ENCODE peak calls at places on chromosomes 7 and 10, in five cellular contexts. R is uterus, F is fibroblast of the aortic adventitia, E is kidney epithelial cell, S is fibroblast of lung. X is an unnamed sample.

GRCh38 chr7:100038326-100038725 is 11.2 kb upstream of the ZSCAN21 start:
- DNase-seq in R (no peak), F (no peak), E (no peak), S (no peak), X (no peak)

GRCh38 chr10:79386637-79387465 is 39.6 kb downstream of the PPIF start:
- DNase-seq in R (peak), F (no peak), E (no peak), S (no peak), X (no peak)

GRCh38 chr10:90937645-90938258 is 16.9 kb upstream of the ANKRD1 start:
- DNase-seq in R (no peak), F (no peak), E (no peak), S (no peak), X (no peak)

GRCh38 chr10:113131611-113132330 is 181.7 kb downstream of the TCF7L2 start:
- DNase-seq in R (peak), F (peak), E (no peak), S (peak), X (peak)

GRCh38 chr7:42152353-42153205 is 84.4 kb downstream of the GLI3 start:
- DNase-seq in R (no peak), F (no peak), E (no peak), S (no peak), X (no peak)

GRCh38 chr7:6589829-6590644 is at the start of gene INTS15:
- DNase-seq in R (peak), F (peak), E (no peak), S (peak), X (peak)

GRCh38 chr7:77794000-77794399 is 4.2 kb downstream of the TMEM60 start:
- DNase-seq in R (no peak), F (no peak), E (no peak), S (no peak), X (no peak)

GRCh38 chr10:5668429-5668828 is 2.0 kb upstream of the ASB13 start:
- DNase-seq in R (no peak), F (no peak), E (no peak), S (no peak), X (no peak)

GRCh38 chr10:58239561-58240169 is 28.0 kb downstream of the IPMK start:
- DNase-seq in R (no peak), F (no peak), E (no peak), S (peak), X (peak)

GRCh38 chr7:30723776-30724175 is 28.2 kb upstream of the INMT start:
- DNase-seq in R (no peak), F (no peak), E (no peak), S (no peak), X (no peak)

GRCh38 chr7:97819161-97819560 is 53.0 kb downstream of the ASNS start:
- DNase-seq in R (no peak), F (no peak), E (no peak), S (no peak), X (no peak)

GRCh38 chr7:132001166-132001565 is 444.7 kb upstream of the PODXL start:
- DNase-seq in R (no peak), F (no peak), E (no peak), S (no peak), X (no peak)

GRCh38 chr10:33143160-33143728 is 185.2 kb upstream of the ITGB1 start:
- DNase-seq in R (no peak), F (peak), E (no peak), S (peak), X (peak)

GRCh38 chr7:38153515-38153914 is 24.5 kb upstream of the STARD3NL start:
- DNase-seq in R (no peak), F (no peak), E (no peak), S (no peak), X (no peak)

GRCh38 chr7:55573234-55573504 is 867 bp upstream of the VOPP1 start:
- DNase-seq in R (no peak), F (no peak), E (no peak), S (no peak), X (no peak)

GRCh38 chr10:132480356-132480755 is 57.2 kb upstream of the INPP5A start:
- DNase-seq in R (no peak), F (no peak), E (no peak), S (no peak), X (peak)

GRCh38 chr10:34017281-34017680 is 682.8 kb upstream of the NRP1 start:
- DNase-seq in R (no peak), F (no peak), E (no peak), S (no peak), X (no peak)

GRCh38 chr7:157136372-157136771 is 2.4 kb upstream of the UBE3C start:
- DNase-seq in R (no peak), F (peak), E (no peak), S (peak), X (peak)

GRCh38 chr10:70324341-70324861 is 40.6 kb upstream of the NPFFR1 start:
- DNase-seq in R (no peak), F (no peak), E (no peak), S (no peak), X (no peak)

GRCh38 chr10:36676321-36677169 is 448.9 kb upstream of the ANKRD30A start:
- DNase-seq in R (no peak), F (peak), E (no peak), S (peak), X (peak)

GRCh38 chr10:117094856-117095255 is 43.2 kb downstream of the VAX1 start:
- DNase-seq in R (no peak), F (no peak), E (no peak), S (no peak), X (no peak)

DNA sequence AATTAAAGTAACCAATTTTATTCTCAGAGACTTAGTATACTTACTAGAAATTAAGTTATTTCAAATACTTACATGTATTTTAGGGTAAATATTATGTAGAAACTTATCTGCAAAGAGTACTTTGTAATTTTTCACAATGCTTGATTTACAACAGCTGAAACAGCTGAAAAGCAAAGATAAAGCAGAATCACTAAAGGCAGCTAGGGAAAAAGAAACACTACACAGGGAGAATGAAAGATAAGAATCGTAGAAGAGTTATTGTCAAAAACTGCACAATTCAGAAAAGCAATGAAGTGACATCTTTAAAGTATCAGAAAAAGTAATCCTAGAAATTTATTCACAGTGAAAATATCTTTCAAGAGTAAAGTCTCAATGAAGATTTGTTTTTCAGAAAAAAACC is 69.7 kb upstream of the ZNF804B start:
- DNase-seq in R (no peak), F (no peak), E (no peak), S (no peak), X (no peak)
- H3K4me3 ChIP-seq in R (no peak), F (no peak), E (no peak), S (no peak), X (no peak)

GRCh38 chr10:77296534-77297369 is 340.9 kb downstream of the KCNMA1 start:
- DNase-seq in R (no peak), F (no peak), E (no peak), S (no peak), X (no peak)
- TF ChIP-seq CTCF in R (no peak), F (peak), E (no peak), S (no peak), X (no peak)

GRCh38 chr10:95503012-95503411 is 58.2 kb downstream of the SORBS1 start:
- DNase-seq in R (no peak), F (no peak), E (no peak), S (no peak), X (no peak)
- H3K4me3 ChIP-seq in R (no peak), F (no peak), E (no peak), S (no peak), X (no peak)

DNA sequence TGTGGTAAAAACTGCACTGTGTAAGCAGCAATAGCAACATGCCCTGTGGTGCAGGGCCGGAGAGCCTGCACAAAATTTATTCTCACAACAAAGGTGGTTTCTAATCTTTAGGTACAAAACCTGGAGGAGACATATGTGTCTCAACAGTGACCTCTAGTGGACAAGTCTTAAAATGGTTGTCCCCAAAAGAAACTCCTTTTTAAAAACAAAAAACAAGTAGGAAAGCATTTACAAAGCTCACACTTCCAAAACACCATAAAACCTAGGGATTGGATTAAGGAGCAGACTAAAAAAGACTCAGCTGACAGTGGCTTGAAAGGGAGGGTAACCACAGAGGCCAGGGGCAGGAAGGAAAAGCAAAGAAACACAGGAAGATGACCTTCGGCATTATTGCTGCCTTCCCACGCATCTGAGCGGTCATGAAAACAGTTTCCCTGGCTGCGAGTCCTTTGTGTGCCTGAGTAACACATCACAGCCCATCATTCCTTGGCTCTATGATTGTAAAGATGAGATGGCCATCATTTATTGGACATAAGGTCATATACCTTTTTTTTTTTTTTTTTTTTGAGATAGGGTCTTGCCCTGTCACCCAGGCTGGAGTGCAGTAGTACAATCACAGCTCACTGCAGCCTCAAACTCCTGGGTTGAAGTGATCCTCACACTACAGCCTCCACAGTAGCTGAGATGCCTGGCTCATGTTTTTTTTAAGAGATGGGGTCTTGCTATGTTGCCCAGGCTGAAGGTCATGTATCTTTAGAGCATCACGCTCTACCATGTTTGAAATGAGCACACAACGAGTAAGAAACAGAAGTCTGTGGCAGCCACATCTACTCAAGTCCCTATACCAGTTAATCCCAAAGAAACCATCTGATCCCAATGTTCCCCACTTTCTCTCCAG is 39.5 kb downstream of the RSU1 start:
- DNase-seq in R (peak), F (peak), E (peak), S (peak), X (peak)
- TF ChIP-seq CTCF in R (peak), F (peak), E (peak), S (peak), X (peak)

X was measured in astrocyte of the spinal cord.